ENCODE peak calls at places on chromosome 10, in four cellular contexts. K is H1, P is HepG2, R is GM12878. N is an unnamed sample.
A peak's percentile ranks its signal among the peaks of the same experiment; 100 is the strongest.

GRCh38 chr10:126924915-126925300 is 19.7 kb downstream of the DOCK1 start:
- DNase-seq in K (no peak), P (no peak), R (no peak), N (no peak)

GRCh38 chr10:90579602-90580242 is 278.1 kb downstream of the HTR7 start:
- DNase-seq in K (peak; percentile 15), P (peak; percentile 21), R (no peak), N (no peak)

GRCh38 chr10:71868192-71868697 is 17.2 kb upstream of the PSAP start:
- DNase-seq in K (no peak), P (peak; percentile 44), R (no peak), N (peak; percentile 82)

GRCh38 chr10:43680035-43680434 is 31.4 kb upstream of the ZNF32 start:
- DNase-seq in K (no peak), P (no peak), R (no peak), N (peak; percentile 36)

GRCh38 chr10:80186364-80187012 is 18.8 kb downstream of the ANXA11 start:
- DNase-seq in K (no peak), P (no peak), R (no peak), N (peak; percentile 38)

GRCh38 chr10:23196915-23197314 is 4.8 kb downstream of the PTF1A start:
- DNase-seq in K (no peak), P (no peak), R (no peak), N (no peak)

GRCh38 chr10:89567566-89568245 is 32.3 kb upstream of the SLC16A12 start:
- DNase-seq in K (no peak), P (no peak), R (no peak), N (no peak)

GRCh38 chr10:50375051-50375452 is 123.7 kb upstream of the ASAH2 start:
- DNase-seq in K (no peak), P (no peak), R (no peak), N (no peak)

GRCh38 chr10:29332761-29333148 is 43.9 kb downstream of the LYZL1 start:
- DNase-seq in K (no peak), P (peak; percentile 76), R (no peak), N (no peak)

GRCh38 chr10:98460837-98461499 is 14.2 kb upstream of the HPS1 start:
- DNase-seq in K (no peak), P (peak; percentile 77), R (no peak), N (peak; percentile 92)

GRCh38 chr10:72218329-72218728 is 2.3 kb upstream of the ASCC1 start:
- DNase-seq in K (no peak), P (no peak), R (no peak), N (no peak)

GRCh38 chr10:13949844-13950542 is 363.2 kb downstream of the PRPF18 start:
- DNase-seq in K (no peak), P (no peak), R (no peak), N (no peak)

GRCh38 chr10:11472158-11472753 is 139.2 kb downstream of the USP6NL start:
- DNase-seq in K (peak; percentile 70), P (peak; percentile 44), R (no peak), N (peak; percentile 77)

GRCh38 chr10:123377883-123378282 is 223.7 kb downstream of the BUB3 start:
- DNase-seq in K (no peak), P (peak; percentile 34), R (no peak), N (no peak)
- TF ChIP-seq BRCA1 in K (no peak), P (no peak), R (no peak), N (no peak)

DNA sequence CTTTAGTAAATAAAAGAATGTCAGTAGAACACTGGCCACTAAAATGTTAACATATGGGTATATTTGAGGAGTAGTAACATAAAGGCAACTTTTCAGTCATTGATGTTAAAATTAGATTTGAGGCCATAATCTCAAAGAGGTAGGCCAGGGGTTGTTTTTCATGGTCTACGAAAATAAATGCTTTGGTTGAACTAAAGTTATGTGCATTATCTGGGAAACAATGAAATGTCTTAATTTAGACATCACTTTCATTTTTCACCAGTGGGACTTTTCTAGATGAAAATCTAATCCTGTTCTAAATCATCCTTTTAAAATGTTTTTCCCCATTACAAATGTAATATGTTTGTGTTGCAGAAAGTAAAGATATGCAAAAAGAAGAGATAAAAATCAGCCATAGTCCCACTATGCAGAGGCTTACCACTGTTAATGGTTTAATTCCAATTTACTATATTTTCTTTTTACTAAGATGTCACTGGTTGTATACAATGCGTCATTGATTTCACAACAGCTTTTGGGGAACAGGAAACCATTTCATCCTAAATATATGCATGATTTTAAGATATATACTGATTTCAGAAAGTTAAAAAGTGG is 64.3 kb downstream of the ARID5B start:
- DNase-seq in K (no peak), P (no peak), R (no peak), N (no peak)
- TF ChIP-seq BRCA1 in K (no peak), P (no peak), R (no peak), N (no peak)

GRCh38 chr10:122210481-122211265 is 60.4 kb upstream of the BTBD16 start:
- DNase-seq in K (no peak), P (no peak), R (no peak), N (no peak)

GRCh38 chr10:122213766-122214165 is 57.3 kb upstream of the BTBD16 start:
- DNase-seq in K (no peak), P (no peak), R (no peak), N (no peak)

GRCh38 chr10:122219340-122219739 is 51.8 kb upstream of the BTBD16 start:
- DNase-seq in K (no peak), P (no peak), R (no peak), N (no peak)

GRCh38 chr10:122220736-122221135 is 50.4 kb upstream of the BTBD16 start:
- DNase-seq in K (no peak), P (no peak), R (no peak), N (no peak)

DNA sequence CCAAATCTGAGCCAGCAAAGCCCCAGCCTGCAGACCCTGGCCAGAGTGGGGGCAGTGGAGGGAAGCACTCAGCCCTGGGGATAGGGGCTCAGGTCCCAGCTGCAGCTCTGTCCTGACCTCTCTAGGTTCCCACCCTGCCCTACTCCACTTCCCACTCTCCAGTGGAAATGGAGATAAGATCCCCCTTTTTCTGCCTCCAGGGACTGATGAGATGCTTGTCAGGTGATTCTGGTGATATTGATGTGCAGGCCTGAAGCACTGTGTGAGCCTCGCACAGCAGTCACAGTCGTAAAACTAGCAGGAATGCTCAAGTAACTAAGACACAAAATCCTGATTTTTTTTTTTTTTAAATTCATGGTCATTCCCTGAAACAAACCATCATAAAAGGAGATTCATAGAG is 55.0 kb upstream of the BTBD16 start:
- DNase-seq in K (no peak), P (no peak), R (no peak), N (no peak)
- TF ChIP-seq BRCA1 in K (no peak), P (no peak), R (no peak), N (no peak)

GRCh38 chr10:124955872-124956271 is 13.9 kb downstream of the ZRANB1 start:
- DNase-seq in K (no peak), P (no peak), R (no peak), N (no peak)

GRCh38 chr10:124955243-124955642 is 13.3 kb downstream of the ZRANB1 start:
- DNase-seq in K (no peak), P (no peak), R (no peak), N (no peak)

GRCh38 chr10:124953421-124953820 is 11.5 kb downstream of the ZRANB1 start:
- DNase-seq in K (no peak), P (peak; percentile 30), R (no peak), N (no peak)

GRCh38 chr10:124949543-124949942 is 7.6 kb downstream of the ZRANB1 start:
- DNase-seq in K (no peak), P (peak; percentile 9), R (no peak), N (no peak)

GRCh38 chr10:124952123-124952522 is 10.2 kb downstream of the ZRANB1 start:
- DNase-seq in K (no peak), P (no peak), R (no peak), N (peak; percentile 2)
- TF ChIP-seq BRCA1 in K (no peak), P (no peak), R (no peak), N (no peak)

DNA sequence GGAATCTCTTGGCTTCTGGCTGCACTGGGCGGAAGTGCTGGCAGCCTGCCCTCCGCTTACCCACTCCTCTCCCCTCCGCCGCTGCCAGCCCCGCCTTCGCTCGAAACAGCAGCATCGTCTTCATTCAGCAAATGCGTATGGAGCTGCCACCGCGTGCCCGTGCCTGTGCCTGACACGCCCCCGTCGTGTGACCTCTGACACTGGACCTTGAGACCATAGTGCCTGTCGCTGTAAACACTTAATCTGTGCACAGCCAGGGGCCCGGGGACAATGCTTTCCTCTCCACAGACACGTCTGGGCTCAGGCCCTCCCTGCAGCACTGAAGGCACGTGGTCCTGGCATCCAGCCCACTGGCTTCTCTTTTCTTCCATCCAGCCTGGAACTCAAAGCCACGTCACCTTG is 174.3 kb upstream of the PPP2R2D start:
- DNase-seq in K (no peak), P (peak; percentile 24), R (no peak), N (no peak)
- TF ChIP-seq BRCA1 in K (no peak), P (no peak), R (no peak), N (no peak)

GRCh38 chr10:94963901-94964300 is 25.4 kb downstream of the CYP2C9 start:
- DNase-seq in K (peak; percentile 5), P (peak; percentile 45), R (no peak), N (no peak)
- TF ChIP-seq BRCA1 in K (no peak), P (no peak), R (no peak), N (no peak)

GRCh38 chr10:77049896-77050295 is 587.7 kb downstream of the KCNMA1 start:
- DNase-seq in K (no peak), P (no peak), R (no peak), N (no peak)
- TF ChIP-seq BRCA1 in K (no peak), P (no peak), R (no peak), N (no peak)

GRCh38 chr10:18179901-18180300 is 39.7 kb downstream of the CACNB2 start:
- DNase-seq in K (no peak), P (no peak), R (no peak), N (no peak)
- TF ChIP-seq BRCA1 in K (no peak), P (no peak), R (no peak), N (no peak)

DNA sequence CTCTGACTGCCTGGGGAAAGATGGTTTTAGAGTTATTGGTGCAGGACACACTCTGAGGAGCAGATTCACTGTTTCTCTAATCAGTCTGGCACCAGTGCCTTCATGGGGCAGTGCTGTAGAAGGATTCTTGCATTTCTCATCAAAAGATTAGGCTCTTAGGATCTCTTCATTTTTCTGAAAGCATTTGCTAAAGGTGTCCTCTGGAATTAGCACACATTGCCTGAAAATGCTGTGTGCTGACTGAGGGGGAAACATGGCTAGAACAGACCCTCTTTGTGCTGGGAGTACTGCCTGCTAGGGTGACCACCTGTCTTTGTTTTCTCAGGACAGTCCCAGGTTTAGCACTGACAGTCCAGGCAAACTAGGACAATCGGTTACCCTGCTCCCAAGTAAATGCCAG is 301.0 kb downstream of the PTEN start:
- DNase-seq in K (no peak), P (no peak), R (no peak), N (no peak)
- TF ChIP-seq BRCA1 in K (no peak), P (no peak), R (no peak), N (no peak)

DNA sequence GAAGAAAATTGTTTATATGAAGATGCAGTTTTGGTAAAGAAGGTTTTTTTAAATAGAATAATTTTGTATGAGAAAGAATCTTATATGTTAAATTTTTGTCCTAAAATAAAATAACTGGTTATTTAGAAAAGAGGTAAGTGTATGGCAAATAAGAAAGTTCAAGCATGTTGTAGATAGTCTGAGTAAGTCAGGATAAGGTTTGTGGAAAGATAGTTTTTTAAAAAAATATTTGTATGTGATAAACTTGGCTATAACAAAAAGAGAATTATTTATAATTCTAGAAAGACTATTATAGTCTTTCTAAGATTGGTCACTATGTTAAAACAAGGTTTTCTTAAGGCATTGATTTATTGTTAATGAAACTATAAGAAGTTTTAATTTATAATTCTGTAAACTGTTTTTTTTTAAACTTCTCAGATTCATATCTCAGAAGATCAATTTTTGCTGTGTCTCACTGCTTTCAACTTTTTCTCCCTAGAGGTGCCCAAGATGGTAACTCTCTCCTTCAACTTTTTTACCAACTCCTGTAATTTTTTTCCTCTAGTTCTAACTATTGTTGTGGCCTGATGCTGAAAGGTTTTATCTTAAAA is 698.6 kb downstream of the CCSER2 start:
- DNase-seq in K (no peak), P (no peak), R (no peak), N (no peak)
- TF ChIP-seq BRCA1 in K (no peak), P (no peak), R (no peak), N (no peak)